ENCODE peak calls at places on chromosomes 16 and 17, in four cellular contexts. O is midbrain; V is activated CD8-positive, alpha-beta T cell treated with anti-CD3 and anti-CD28 coated beads, Interleukin-2, amount 10 ng/mL, durations not matched to agents 7 days and 5 days; Y is skeletal muscle cell. P is an unnamed sample.

GRCh38 chr17:81349397-81350319 is 45.6 kb upstream of the BAHCC1 start:
- DNase-seq in Y (peak), V (no peak), O (no peak), P (no peak)

GRCh38 chr17:76381633-76382304 is 2.6 kb upstream of the SPHK1 start:
- DNase-seq in Y (no peak), O (no peak), V (no peak), P (no peak)

GRCh38 chr17:11644265-11645212 is 46.3 kb downstream of the DNAH9 start:
- DNase-seq in O (peak), V (peak), Y (peak), P (peak)

GRCh38 chr17:57412520-57413096 is 156.3 kb downstream of the MSI2 start:
- DNase-seq in Y (no peak), O (no peak), V (no peak), P (no peak)

GRCh38 chr17:83030432-83030831 is 49.0 kb upstream of the METRNL start:
- DNase-seq in V (no peak), O (no peak), Y (no peak), P (no peak)

GRCh38 chr16:79390481-79391051 is 210.0 kb downstream of the MAF start:
- DNase-seq in Y (no peak), O (peak), V (no peak), P (no peak)

GRCh38 chr16:57681950-57682728 is 12.5 kb upstream of the DRC7 start:
- DNase-seq in O (no peak), V (no peak), Y (no peak), P (no peak)

GRCh38 chr17:45302649-45303173 is 14.1 kb downstream of the MAP3K14 start:
- DNase-seq in Y (no peak), V (peak), O (no peak), P (no peak)

GRCh38 chr17:64354824-64355535 is 35.7 kb downstream of the PECAM1 start:
- DNase-seq in O (no peak), Y (peak), V (no peak), P (peak)

GRCh38 chr16:31354394-31355291 is at the start of gene ITGAX:
- DNase-seq in O (peak), V (peak), Y (peak), P (no peak)

GRCh38 chr16:15667091-15667742 is 17.2 kb downstream of the NDE1 start:
- DNase-seq in V (no peak), O (no peak), Y (no peak), P (no peak)

GRCh38 chr17:9363440-9364350 is 211.9 kb downstream of the STX8 start:
- DNase-seq in O (no peak), V (no peak), Y (no peak), P (peak)

GRCh38 chr16:81595676-81596292 is 151.2 kb downstream of the CMIP start:
- DNase-seq in O (no peak), V (no peak), Y (no peak), P (no peak)

GRCh38 chr16:30786936-30787612 is at the start of gene ZNF629:
- DNase-seq in Y (no peak), V (no peak), O (peak), P (no peak)

GRCh38 chr16:56354746-56355145 is 70.6 kb downstream of the AMFR start:
- DNase-seq in Y (no peak), V (no peak), O (no peak), P (no peak)

GRCh38 chr16:30996324-30996999 is 11.5 kb downstream of the HSD3B7 start:
- DNase-seq in V (no peak), Y (no peak), O (no peak), P (no peak)

GRCh38 chr17:17126131-17127110 is 79.7 kb downstream of the PLD6 start:
- DNase-seq in V (peak), Y (no peak), O (no peak), P (no peak)

GRCh38 chr17:76864024-76864423 is 4.2 kb upstream of the MGAT5B start:
- DNase-seq in V (no peak), Y (no peak), O (no peak), P (no peak)

GRCh38 chr17:55440391-55440790 is 18.8 kb upstream of the MMD start:
- DNase-seq in O (no peak), V (no peak), Y (no peak), P (no peak)

GRCh38 chr16:56708418-56708817 is 21.5 kb upstream of the NUP93 start:
- DNase-seq in Y (no peak), O (no peak), V (peak), P (no peak)

GRCh38 chr16:66858740-66859396 is 14.7 kb downstream of the CA7 start:
- DNase-seq in Y (no peak), O (no peak), V (no peak), P (no peak)

GRCh38 chr17:688100-688989 is 26.3 kb downstream of the VPS53 start:
- DNase-seq in V (no peak), Y (no peak), O (no peak), P (peak)

GRCh38 chr17:59899099-59899498 is 6.2 kb downstream of the RPS6KB1 start:
- DNase-seq in O (no peak), V (peak), Y (peak), P (peak)

GRCh38 chr16:82634955-82635610 is 8.3 kb downstream of the CDH13 start:
- DNase-seq in O (no peak), Y (no peak), V (no peak), P (no peak)

GRCh38 chr16:67661101-67661661 is 421 bp downstream of the PARD6A start:
- DNase-seq in V (peak), O (peak), Y (no peak), P (peak)

GRCh38 chr17:5209396-5209795 is 17.7 kb upstream of the ZNF594 start:
- DNase-seq in Y (peak), O (no peak), V (no peak), P (no peak)

GRCh38 chr17:527247-527646 is 174.6 kb upstream of the RPH3AL start:
- DNase-seq in Y (no peak), O (no peak), V (no peak), P (no peak)

GRCh38 chr17:45440161-45440859 is 7.6 kb upstream of the ARHGAP27 start:
- DNase-seq in V (no peak), O (no peak), Y (no peak), P (no peak)

GRCh38 chr16:24853830-24854229 is 8.1 kb downstream of the SLC5A11 start:
- DNase-seq in O (peak), V (no peak), Y (no peak), P (peak)

GRCh38 chr17:77540531-77540930 is 399.8 kb downstream of the SEC14L1 start:
- DNase-seq in Y (no peak), O (no peak), V (no peak), P (no peak)

GRCh38 chr16:89224665-89225064 is 7.2 kb downstream of the ZNF778 start:
- DNase-seq in O (no peak), V (no peak), Y (no peak), P (no peak)

GRCh38 chr17:54919456-54919855 is 18.8 kb downstream of the TOM1L1 start:
- DNase-seq in Y (no peak), O (no peak), V (no peak), P (no peak)

GRCh38 chr17:74939534-74939933 is 3.8 kb downstream of the OTOP3 start:
- DNase-seq in V (no peak), O (no peak), Y (no peak), P (no peak)

GRCh38 chr16:55151901-55152300 is 172.1 kb upstream of the IRX6 start:
- DNase-seq in Y (no peak), O (no peak), V (no peak), P (no peak)

GRCh38 chr17:44334315-44335181 is 9.9 kb upstream of the SLC25A39 start:
- DNase-seq in O (no peak), Y (no peak), V (no peak), P (no peak)

GRCh38 chr17:81027591-81028505 is 7.1 kb upstream of the BAIAP2 start:
- DNase-seq in O (no peak), V (no peak), Y (no peak), P (no peak)

GRCh38 chr16:75000481-75001081 is 1.8 kb downstream of the ZNRF1 start:
- DNase-seq in O (peak), Y (no peak), V (no peak), P (no peak)

GRCh38 chr16:937311-937710 is 33.5 kb downstream of the LMF1 start:
- DNase-seq in O (no peak), V (no peak), Y (no peak), P (no peak)

GRCh38 chr17:80859004-80859941 is 132.4 kb upstream of the CHMP6 start:
- DNase-seq in O (peak), V (no peak), Y (peak), P (peak)

GRCh38 chr17:64320613-64321553 is 57.8 kb upstream of the TEX2 start:
- DNase-seq in V (peak), O (peak), Y (peak), P (peak)

P was measured in astrocyte of the cerebellum.